ENCODE peak calls at places on chromosome 7, in eight cellular contexts. C, P, R, J, K, X, E and H are unnamed samples.
A peak's percentile ranks its signal among the peaks of the same experiment; 100 is the strongest.

GRCh38 chr7:37193087-37193774 is 255.4 kb downstream of the ELMO1 start:
- DNase-seq in E (peak; percentile 46), X (no peak), K (no peak), J (no peak), C (no peak), R (no peak), P (no peak), H (no peak)

GRCh38 chr7:1015196-1015595 is 29.1 kb upstream of the GPR146 start:
- DNase-seq in K (no peak), R (no peak), E (no peak), P (no peak), C (no peak), X (no peak), J (no peak), H (no peak)

GRCh38 chr7:35725280-35725680 is 30.3 kb upstream of the HERPUD2 start:
- DNase-seq in P (no peak), C (no peak), K (no peak), R (peak; percentile 79), E (no peak), X (no peak), J (peak; percentile 93), H (no peak)

GRCh38 chr7:4158406-4158805 is 523.7 kb upstream of the FOXK1 start:
- DNase-seq in K (no peak), R (no peak), C (no peak), X (no peak), J (no peak), P (no peak), E (no peak), H (no peak)

GRCh38 chr7:130210181-130210935 is 2.7 kb downstream of the SSMEM1 start:
- DNase-seq in J (no peak), X (no peak), E (no peak), C (no peak), R (no peak), P (peak; percentile 22), K (no peak), H (no peak)

GRCh38 chr7:37945336-37945735 is 24.9 kb downstream of the EPDR1 start:
- DNase-seq in P (no peak), E (no peak), K (no peak), C (no peak), X (no peak), J (no peak), R (no peak), H (no peak)

GRCh38 chr7:127884066-127884559 is 147.1 kb downstream of the LRRC4 start:
- DNase-seq in J (no peak), C (no peak), X (no peak), K (no peak), R (no peak), E (peak; percentile 28), P (no peak), H (no peak)

GRCh38 chr7:123751816-123752215 is 3.0 kb upstream of the WASL start:
- DNase-seq in E (no peak), X (no peak), R (no peak), P (peak; percentile 25), K (no peak), J (no peak), C (no peak), H (no peak)

GRCh38 chr7:158495780-158496179 is 91.8 kb downstream of the PTPRN2 start:
- DNase-seq in C (peak; percentile 84), P (no peak), K (no peak), J (no peak), X (no peak), R (no peak), E (no peak), H (no peak)

GRCh38 chr7:32250494-32251260 is 180.5 kb upstream of the PDE1C start:
- DNase-seq in P (no peak), E (no peak), X (no peak), C (no peak), K (no peak), J (no peak), R (no peak), H (no peak)

GRCh38 chr7:46651070-46651469 is 730.0 kb upstream of the IGFBP3 start:
- DNase-seq in K (no peak), R (no peak), P (no peak), C (no peak), E (no peak), X (no peak), J (no peak), H (peak; percentile 97)

GRCh38 chr7:116316838-116317612 is 106.7 kb downstream of the TES start:
- DNase-seq in K (peak; percentile 26), X (peak; percentile 99), E (peak; percentile 43), P (peak; percentile 99), C (no peak), J (no peak), R (no peak), H (peak; percentile 99)

GRCh38 chr7:22333680-22334141 is 23.2 kb downstream of the RAPGEF5 start:
- DNase-seq in J (no peak), P (no peak), K (no peak), C (no peak), R (no peak), X (no peak), E (no peak), H (no peak)

DNA sequence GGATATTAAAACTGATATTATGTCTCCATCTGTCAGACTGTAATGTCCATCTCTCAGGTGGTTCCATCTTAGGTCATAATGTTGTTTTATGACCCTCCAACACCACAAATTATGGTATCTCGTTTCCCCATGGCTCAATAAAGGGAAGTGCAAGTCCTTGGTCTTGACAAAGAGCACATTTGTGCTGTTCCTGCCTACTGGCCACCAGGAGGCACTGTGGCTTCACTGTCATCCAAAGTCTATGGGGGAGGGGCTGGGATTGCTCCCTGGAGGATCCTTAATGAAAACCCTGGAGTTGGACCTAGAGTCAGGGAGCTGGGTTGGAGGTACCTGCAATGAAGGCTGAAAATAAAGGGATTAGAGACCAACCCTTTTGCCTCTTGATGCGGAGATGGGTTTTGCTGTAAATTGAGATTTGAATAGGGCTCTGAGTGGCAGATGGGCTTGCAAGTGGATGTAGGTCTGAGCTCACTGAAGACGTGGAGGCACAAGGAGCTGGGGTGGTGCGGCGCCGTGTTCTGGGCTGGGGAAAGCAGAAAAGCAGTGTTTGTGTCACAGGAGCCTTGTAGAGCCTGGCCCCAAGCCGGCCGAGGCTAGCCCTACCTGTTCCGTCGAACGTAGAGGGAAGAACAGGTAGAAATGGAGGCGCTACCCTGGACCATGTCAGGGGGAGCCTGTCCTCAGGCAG is 180.5 kb upstream of the PRSS58 start:
- DNase-seq in C (peak; percentile 66), X (no peak), J (no peak), R (peak; percentile 33), K (no peak), P (peak; percentile 64), E (no peak), H (no peak)
- H3K27ac ChIP-seq in C (no peak overlapping the region), X (no peak overlapping the region), J (no peak overlapping the region), R (no peak overlapping the region), K (no peak overlapping the region), P (no peak overlapping the region), E (no peak overlapping the region), H (no peak overlapping the region)

GRCh38 chr7:69832356-69832755 is 234.1 kb downstream of the AUTS2 start:
- DNase-seq in R (no peak), K (no peak), X (no peak), C (no peak), E (no peak), P (no peak), J (no peak), H (no peak)
- H3K4me1 ChIP-seq in R (no peaks in the 10 kb centered on the region), K (no peaks in the 10 kb centered on the region), X (no peaks in the 10 kb centered on the region), C (peaks cover 20% of the 10 kb centered on the region), E (no peaks in the 10 kb centered on the region), P (no peaks in the 10 kb centered on the region), J (no peaks in the 10 kb centered on the region), H (no peaks in the 10 kb centered on the region)

GRCh38 chr7:65247491-65247890 is 126.2 kb upstream of the ZNF92 start:
- DNase-seq in X (no peak), K (no peak), J (no peak), R (no peak), P (no peak), C (no peak), E (no peak), H (no peak)

GRCh38 chr7:65250697-65251395 is 122.8 kb upstream of the ZNF92 start:
- DNase-seq in P (no peak), C (peak; percentile 39), J (no peak), R (no peak), X (no peak), E (no peak), K (no peak), H (no peak)

GRCh38 chr7:65254061-65254460 is 119.6 kb upstream of the ZNF92 start:
- DNase-seq in X (no peak), R (no peak), K (no peak), E (no peak), P (no peak), C (no peak), J (no peak), H (no peak)

GRCh38 chr7:65250216-65250615 is 123.4 kb upstream of the ZNF92 start:
- DNase-seq in X (no peak), P (no peak), C (no peak), K (no peak), J (no peak), R (no peak), E (no peak), H (no peak)

DNA sequence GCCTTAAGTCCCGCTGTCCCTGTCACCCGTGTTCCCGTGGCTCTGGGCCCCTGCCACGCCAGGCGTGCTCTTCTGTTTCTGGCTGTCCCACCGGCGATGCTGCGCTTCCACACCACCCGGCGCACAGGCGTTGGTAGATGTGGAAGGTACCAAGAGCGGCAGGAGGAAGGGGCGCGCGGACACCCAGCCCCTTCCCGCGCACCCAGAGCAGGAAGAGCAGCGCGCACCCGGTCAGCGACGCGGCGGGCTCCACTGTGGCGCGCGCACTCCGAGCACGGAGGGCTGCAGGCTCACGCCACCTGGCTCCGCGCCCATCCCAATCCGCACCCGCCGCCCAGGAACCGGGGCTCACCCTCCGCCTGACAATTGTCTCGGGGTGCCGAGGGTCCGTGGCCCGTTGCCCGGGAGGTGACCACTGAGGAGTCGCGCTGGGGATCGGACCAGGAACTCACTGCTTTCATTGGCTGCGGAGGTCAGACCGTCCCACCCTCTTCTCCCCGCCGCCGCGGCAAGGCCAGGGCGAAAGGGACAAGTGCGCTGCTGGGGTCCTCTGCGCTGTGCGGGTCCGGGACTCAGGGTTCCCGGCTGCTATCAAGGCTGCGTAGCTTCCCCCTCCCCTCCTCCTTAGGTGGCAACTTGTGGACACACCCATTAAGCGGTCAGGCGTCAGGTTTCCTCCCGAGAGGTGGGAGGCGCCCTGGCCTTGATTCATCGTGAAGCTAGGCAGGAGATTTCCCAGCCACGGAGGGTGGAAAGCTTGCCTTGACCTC is 121.6 kb upstream of the ZNF92 start:
- DNase-seq in K (no peak), E (peak; percentile 54), J (peak; percentile 36), C (peak; percentile 97), X (no peak), P (peak; percentile 19), R (no peak), H (no peak)
- H3K27ac ChIP-seq in K (no peak overlapping the region), E (no peak overlapping the region), J (no peak overlapping the region), C (no peak overlapping the region), X (peak overlapping the region; percentile 68), P (no peak overlapping the region), R (no peak overlapping the region), H (no peak overlapping the region)

DNA sequence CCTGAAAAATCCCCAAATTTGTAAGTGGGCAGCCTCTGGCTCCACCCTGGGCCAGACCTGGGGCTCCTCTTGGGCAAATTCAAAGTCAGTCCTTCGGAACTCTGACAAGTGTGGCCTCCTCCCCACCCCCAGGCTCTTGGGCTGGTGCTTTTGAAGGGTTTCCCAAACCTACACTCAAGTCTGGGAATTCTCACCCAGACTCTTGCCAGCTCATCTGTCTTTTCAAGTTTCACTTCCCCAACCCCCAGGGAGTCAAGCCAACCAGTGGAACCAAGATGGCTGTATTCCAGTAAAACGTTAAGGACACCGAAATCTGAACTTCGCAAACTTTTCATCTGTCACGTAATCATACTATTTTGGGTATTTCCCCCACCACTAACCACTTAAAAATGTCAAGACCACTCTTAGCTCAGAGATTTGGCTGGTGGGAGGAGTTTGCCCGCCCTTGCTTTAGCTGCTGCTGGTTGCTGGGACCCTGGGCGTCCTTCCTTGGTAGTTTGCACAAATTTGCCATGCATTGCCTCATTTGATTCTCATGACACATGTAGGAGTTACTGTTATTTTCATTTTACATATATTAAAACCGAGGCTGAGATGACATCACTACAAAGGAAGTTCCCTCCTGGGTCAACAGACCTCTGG is 1.7 kb upstream of the MYO1G start:
- DNase-seq in K (no peak), R (no peak), P (peak; percentile 83), X (no peak), C (no peak), E (no peak), J (peak; percentile 66), H (no peak)
- H3K4me1 ChIP-seq in K (no peaks in the 10 kb centered on the region), R (peaks cover 60% of the 10 kb centered on the region), P (peaks cover 13% of the 10 kb centered on the region), X (peaks cover 27% of the 10 kb centered on the region), C (no peaks in the 10 kb centered on the region), E (no peaks in the 10 kb centered on the region), J (peaks cover 76% of the 10 kb centered on the region), H (peaks cover 22% of the 10 kb centered on the region)